ENCODE peak calls at places on chromosomes 3 and 15, in ten cellular contexts. B is PC-3, X is heart right ventricle, L is cardiac muscle cell, M is tibial artery, E is uterus, N is IMR-90, J is body of pancreas, I is neural progenitor cell, D is left ventricle myocardium inferior. T is an unnamed sample. For H3K4me1, the result is how much of the 10 kb centered on the place peaks cover.

GRCh38 chr15:94576889-94577533 is 345.6 kb downstream of the MCTP2 start:
- DNase-seq in B (peak), X (peak), L (peak), M (no peak), E (no peak), N (no peak), J (peak), I (peak), D (no peak), T (no peak)

GRCh38 chr15:34679326-34679725 is 75.5 kb downstream of the GJD2 start:
- DNase-seq in B (no peak), X (no peak), L (no peak), M (no peak), E (no peak), N (peak), J (no peak), I (no peak), D (no peak), T (no peak)

GRCh38 chr15:83379574-83379973 is 67.6 kb upstream of the SH3GL3 start:
- DNase-seq in B (peak), X (no peak), L (no peak), M (no peak), E (no peak), N (no peak), J (no peak), I (no peak), D (no peak), T (no peak)

GRCh38 chr3:193972816-193973215 is 163.1 kb upstream of the HES1 start:
- DNase-seq in B (no peak), X (no peak), L (no peak), M (no peak), E (no peak), N (no peak), J (no peak), I (no peak), D (no peak), T (no peak)

GRCh38 chr15:63583027-63583426 is 14.2 kb upstream of the FBXL22 start:
- DNase-seq in B (peak), X (no peak), L (no peak), M (no peak), E (no peak), N (peak), J (no peak), I (no peak), D (no peak), T (no peak)

GRCh38 chr3:184821034-184821433 is 9.1 kb downstream of the VPS8 start:
- DNase-seq in B (no peak), X (no peak), L (no peak), M (no peak), E (no peak), N (no peak), J (no peak), I (no peak), D (no peak), T (no peak)

GRCh38 chr15:77107068-77107467 is 36.2 kb upstream of the TSPAN3 start:
- DNase-seq in B (no peak), X (peak), L (no peak), M (no peak), E (peak), N (no peak), J (no peak), I (no peak), D (peak), T (no peak)

GRCh38 chr3:38528457-38528856 is 32.3 kb downstream of the EXOG start:
- DNase-seq in B (peak), X (no peak), L (peak), M (no peak), E (no peak), N (no peak), J (no peak), I (peak), D (no peak), T (no peak)

GRCh38 chr3:35042210-35042960 is 596.9 kb upstream of the ARPP21 start:
- DNase-seq in B (no peak), X (no peak), L (no peak), M (no peak), E (no peak), N (no peak), J (no peak), I (no peak), D (no peak), T (peak)

GRCh38 chr3:53201190-53201504 is 40.1 kb downstream of the PRKCD start:
- DNase-seq in B (no peak), X (no peak), L (no peak), M (no peak), E (no peak), N (no peak), J (no peak), I (no peak), D (no peak), T (no peak)

GRCh38 chr15:39918688-39919385 is 1.2 kb downstream of the GPR176 start:
- DNase-seq in B (peak), X (no peak), L (no peak), M (no peak), E (no peak), N (peak), J (no peak), I (no peak), D (no peak), T (no peak)

GRCh38 chr3:30908466-30909037 is 14.1 kb upstream of the GADL1 start:
- DNase-seq in B (no peak), X (no peak), L (no peak), M (no peak), E (no peak), N (no peak), J (no peak), I (no peak), D (no peak), T (no peak)

GRCh38 chr3:171379281-171379680 is 80.9 kb downstream of the TNIK start:
- DNase-seq in B (peak), X (no peak), L (no peak), M (no peak), E (no peak), N (peak), J (no peak), I (no peak), D (no peak), T (no peak)

GRCh38 chr15:69392352-69392751 is 21.8 kb upstream of the KIF23 start:
- DNase-seq in B (no peak), X (no peak), L (no peak), M (peak), E (no peak), N (no peak), J (no peak), I (no peak), D (no peak), T (no peak)

GRCh38 chr3:17501745-17502144 is 240.7 kb downstream of the TBC1D5 start:
- DNase-seq in B (no peak), X (no peak), L (no peak), M (no peak), E (no peak), N (no peak), J (no peak), I (no peak), D (no peak), T (no peak)

GRCh38 chr3:198113219-198114053 is 153.4 kb downstream of the LMLN start:
- DNase-seq in B (no peak), X (no peak), L (peak), M (no peak), E (no peak), N (no peak), J (no peak), I (peak), D (no peak), T (peak)

GRCh38 chr15:69758810-69759410 is 306.3 kb downstream of the RPLP1 start:
- DNase-seq in B (peak), X (peak), L (no peak), M (no peak), E (no peak), N (peak), J (no peak), I (no peak), D (peak), T (peak)

GRCh38 chr3:38049358-38050126 is 10.5 kb downstream of the DLEC1 start:
- DNase-seq in B (no peak), X (no peak), L (no peak), M (no peak), E (no peak), N (no peak), J (no peak), I (no peak), D (no peak), T (no peak)

GRCh38 chr15:96428742-96429141 is 98.2 kb downstream of the NR2F2 start:
- DNase-seq in B (peak), X (peak), L (no peak), M (no peak), E (no peak), N (peak), J (no peak), I (no peak), D (no peak), T (no peak)

GRCh38 chr3:2735392-2735894 is 374.7 kb downstream of the IL5RA start:
- DNase-seq in B (no peak), X (no peak), L (no peak), M (no peak), E (no peak), N (no peak), J (no peak), I (no peak), D (no peak), T (no peak)

GRCh38 chr15:77905301-77905920 is 172.1 kb downstream of the TBC1D2B start:
- DNase-seq in B (no peak), X (no peak), L (no peak), M (no peak), E (peak), N (no peak), J (no peak), I (no peak), D (no peak), T (peak)

GRCh38 chr3:134428396-134428795 is 54.1 kb upstream of the AMOTL2 start:
- DNase-seq in B (no peak), X (no peak), L (no peak), M (no peak), E (no peak), N (peak), J (no peak), I (no peak), D (no peak), T (no peak)

GRCh38 chr3:171121801-171122200 is 95.3 kb upstream of the SLC2A2 start:
- DNase-seq in B (no peak), X (no peak), L (no peak), M (no peak), E (no peak), N (no peak), J (no peak), I (no peak), D (no peak), T (no peak)

GRCh38 chr15:84633311-84634227 is 20.5 kb downstream of the WDR73 start:
- DNase-seq in B (peak), X (peak), L (peak), M (peak), E (peak), N (peak), J (peak), I (peak), D (peak), T (peak)
- TF ChIP-seq CTCF in B (no peak), X (no peak), L (no peak), M (peak), E (no peak), N (no peak), J (no peak), I (no peak), D (no peak), T (no peak)

GRCh38 chr3:7585052-7585451 is 724.1 kb downstream of the GRM7 start:
- DNase-seq in B (no peak), X (no peak), L (no peak), M (no peak), E (no peak), N (no peak), J (no peak), I (no peak), D (no peak), T (no peak)
- H3K4me3 ChIP-seq in B (no peak), X (no peak), L (no peak), M (no peak), E (no peak), N (no peak), J (no peak), I (no peak), D (no peak), T (no peak)

DNA sequence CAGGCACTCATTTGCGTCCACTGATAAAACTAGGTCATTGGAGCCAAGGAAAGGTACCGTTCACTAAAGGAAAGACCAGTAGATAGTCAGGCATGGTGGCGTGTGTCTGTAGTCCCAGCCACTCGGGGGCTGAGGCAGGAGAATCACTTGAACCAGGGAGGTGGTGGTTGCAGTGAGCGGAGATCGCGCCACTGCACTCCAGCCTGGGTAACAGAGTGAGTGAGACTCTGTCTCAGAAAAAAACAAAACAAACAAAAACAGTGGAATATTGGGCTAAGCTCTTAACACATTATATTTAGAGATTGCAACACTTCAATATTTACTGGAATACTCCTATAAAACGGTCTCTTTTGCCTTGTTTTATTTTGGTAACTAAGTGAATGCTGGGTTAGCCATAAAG is 17.4 kb downstream of the MAP2K1 start:
- DNase-seq in B (no peak), X (no peak), L (no peak), M (no peak), E (no peak), N (no peak), J (no peak), I (no peak), D (no peak), T (no peak)
- H3K4me1 ChIP-seq in B (under half), X (under half), L (under half), M (under half), E (under half), N (under half), J (under half), I (under half), D (under half), T (under half)

DNA sequence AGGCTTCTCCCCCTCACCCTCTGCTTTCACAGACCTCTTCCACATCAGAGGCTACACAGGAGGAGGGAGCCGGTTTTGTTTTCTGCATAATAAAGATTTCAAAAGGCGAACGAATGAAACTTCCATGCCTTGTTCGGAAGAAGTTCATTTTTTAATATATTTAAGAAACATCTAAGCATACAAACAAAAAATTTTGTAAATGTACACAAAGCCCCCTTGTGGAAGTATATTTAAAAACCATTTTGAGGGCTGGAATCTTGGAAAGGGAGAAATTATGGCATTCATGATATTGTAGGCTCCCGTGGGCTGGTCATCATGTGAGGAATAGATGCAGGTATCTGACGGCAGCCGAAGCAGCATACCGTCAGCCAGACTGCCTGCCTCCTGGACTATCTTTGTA is 90.4 kb downstream of the MECOM start:
- DNase-seq in B (peak), X (no peak), L (no peak), M (no peak), E (no peak), N (no peak), J (no peak), I (no peak), D (no peak), T (no peak)
- TF ChIP-seq CTCF in B (peak), X (no peak), L (peak), M (no peak), E (no peak), N (peak), J (no peak), I (peak), D (no peak), T (no peak)

DNA sequence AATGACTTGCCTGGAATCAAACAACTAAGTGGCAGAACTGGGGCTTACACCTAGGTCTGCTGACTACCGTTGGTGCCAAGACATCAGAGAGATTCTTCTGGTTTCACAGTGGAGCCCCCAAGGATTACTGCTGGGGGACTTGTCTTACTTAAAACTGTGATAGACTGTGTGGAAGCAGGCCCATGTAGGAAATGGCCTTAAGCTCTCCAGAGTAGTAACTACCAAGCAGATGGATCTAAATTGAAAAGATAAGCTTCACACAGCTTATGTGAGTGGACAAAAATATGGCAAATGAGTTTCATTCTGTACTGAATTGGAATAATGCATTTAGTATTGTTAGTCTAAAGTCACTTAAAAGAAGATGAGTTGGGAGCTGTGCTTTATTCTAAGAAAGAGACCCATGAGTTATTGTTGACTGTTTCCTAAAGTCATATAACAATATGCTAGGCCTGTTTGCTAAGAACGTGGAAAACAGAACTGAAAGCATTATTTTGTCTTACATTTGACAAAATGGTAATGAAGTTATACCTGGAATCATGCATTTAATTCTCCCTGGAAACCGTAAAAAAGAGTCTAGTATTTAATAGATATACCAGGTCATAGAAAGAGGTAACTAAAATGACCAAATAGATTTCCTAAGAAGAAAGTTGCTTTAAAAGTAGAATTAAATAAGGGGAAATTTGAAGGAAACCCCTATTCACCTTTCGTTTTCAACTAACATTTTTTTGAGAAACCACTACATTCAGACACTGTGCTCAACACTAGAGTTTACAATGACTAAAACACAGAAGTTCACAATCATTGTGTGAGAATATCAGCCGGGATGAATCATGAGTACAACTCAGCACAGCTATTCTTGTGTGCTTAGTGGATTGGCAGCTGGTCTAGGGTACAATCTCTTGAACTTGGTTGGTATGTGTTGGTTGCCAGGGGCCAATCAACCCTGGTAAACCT is 13.0 kb upstream of the MAPK6 start:
- DNase-seq in B (peak), X (peak), L (no peak), M (no peak), E (no peak), N (peak), J (no peak), I (no peak), D (no peak), T (no peak)
- H3K4me3 ChIP-seq in B (no peak), X (no peak), L (no peak), M (no peak), E (no peak), N (no peak), J (no peak), I (no peak), D (no peak), T (no peak)

DNA sequence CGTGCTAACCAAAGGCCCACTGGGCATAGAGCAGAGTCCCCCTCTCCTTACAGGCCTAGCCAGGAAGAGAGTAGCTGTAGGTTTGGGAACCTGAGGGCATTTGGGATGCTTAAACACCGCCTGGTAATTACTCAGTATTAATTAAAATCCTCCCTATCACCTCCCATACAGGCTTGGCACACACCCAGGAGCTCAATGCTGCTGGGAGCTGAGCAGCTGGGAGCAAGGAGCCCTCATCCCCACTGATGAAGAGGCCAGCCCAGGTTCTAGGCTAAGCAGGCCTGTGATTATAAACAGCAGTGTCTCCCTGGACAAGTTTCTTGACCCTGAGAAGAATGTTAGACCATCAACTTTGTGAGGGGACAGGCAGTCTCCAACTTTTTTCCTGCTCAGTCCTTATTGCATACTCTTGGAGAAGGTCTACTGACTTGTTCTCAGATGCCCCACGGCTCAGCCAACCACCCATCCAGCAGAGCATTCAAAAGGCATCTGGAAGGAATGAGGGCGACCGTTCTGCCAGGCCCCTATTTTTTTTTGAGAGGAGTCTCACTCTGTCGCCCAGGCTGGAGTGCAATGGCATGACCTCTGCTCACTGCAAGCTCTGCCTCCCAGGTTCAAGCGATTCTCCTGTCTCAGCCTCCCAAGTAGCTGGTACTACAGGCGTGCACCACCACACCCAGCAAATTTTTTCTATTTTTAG is 1.3 kb upstream of the PRKAR2A start:
- DNase-seq in B (no peak), X (peak), L (no peak), M (no peak), E (no peak), N (no peak), J (peak), I (no peak), D (no peak), T (no peak)
- H3K4me1 ChIP-seq in B (under half), X (under half), L (under half), M (under half), E (under half), N (under half), J (under half), I (under half), D (under half), T (under half)

GRCh38 chr3:33439421-33440327 is 531 bp downstream of the UBP1 start:
- DNase-seq in B (peak), X (peak), L (peak), M (peak), E (peak), N (peak), J (peak), I (no peak), D (peak), T (peak)
- TF ChIP-seq CTCF in B (no peak), X (peak), L (peak), M (peak), E (no peak), N (peak), J (peak), I (peak), D (peak), T (peak)

GRCh38 chr3:64642327-64643151 is 45.3 kb downstream of the ADAMTS9 start:
- DNase-seq in B (no peak), X (no peak), L (no peak), M (no peak), E (peak), N (no peak), J (no peak), I (peak), D (no peak), T (peak)
- H3K4me3 ChIP-seq in B (no peak), X (no peak), L (no peak), M (no peak), E (peak), N (no peak), J (no peak), I (no peak), D (no peak), T (no peak)